ENCODE peak calls at places on chromosomes 2 and 18, in four cellular contexts. One of them, this sample, is unnamed.

GRCh38 chr18:60411715-60412114 is 39.1 kb upstream of the MC4R start:
- DNase-seq in lung: no peak
- DNase-seq in GM13977: no peak
- DNase-seq in iPS-NIHi11: peak
- DNase-seq in this sample: peak

GRCh38 chr2:119311831-119312230 is 54.8 kb downstream of the C2orf76 start:
- DNase-seq in lung: no peak
- DNase-seq in GM13977: no peak
- DNase-seq in iPS-NIHi11: no peak
- DNase-seq in this sample: no peak

GRCh38 chr2:121333834-121334558 is 49.0 kb upstream of the TFCP2L1 start:
- DNase-seq in lung: no peak
- DNase-seq in GM13977: peak
- DNase-seq in iPS-NIHi11: no peak
- DNase-seq in this sample: no peak

GRCh38 chr2:196063773-196064172 is 4.9 kb downstream of the DNAH7 start:
- DNase-seq in lung: no peak
- DNase-seq in GM13977: no peak
- DNase-seq in iPS-NIHi11: no peak
- DNase-seq in this sample: no peak

GRCh38 chr18:70333757-70334156 is 44.9 kb downstream of the SOCS6 start:
- DNase-seq in lung: peak
- DNase-seq in GM13977: no peak
- DNase-seq in iPS-NIHi11: no peak
- DNase-seq in this sample: peak

GRCh38 chr2:110876167-110876999 is 144.0 kb downstream of the ACOXL start:
- DNase-seq in lung: peak
- DNase-seq in GM13977: no peak
- DNase-seq in iPS-NIHi11: no peak
- DNase-seq in this sample: no peak

GRCh38 chr18:56962322-56962721 is 184.6 kb upstream of the BOD1L2 start:
- DNase-seq in lung: no peak
- DNase-seq in GM13977: no peak
- DNase-seq in iPS-NIHi11: no peak
- DNase-seq in this sample: no peak

GRCh38 chr2:8488001-8488738 is 193.7 kb upstream of the ID2 start:
- DNase-seq in lung: no peak
- DNase-seq in GM13977: peak
- DNase-seq in iPS-NIHi11: no peak
- DNase-seq in this sample: no peak

GRCh38 chr2:181978351-181979150 is 7.1 kb upstream of the PPP1R1C start:
- DNase-seq in lung: no peak
- DNase-seq in GM13977: no peak
- DNase-seq in iPS-NIHi11: no peak
- DNase-seq in this sample: peak

GRCh38 chr2:205766765-205767359 is 84.6 kb downstream of the NRP2 start:
- DNase-seq in lung: peak
- DNase-seq in GM13977: peak
- DNase-seq in iPS-NIHi11: peak
- DNase-seq in this sample: peak

GRCh38 chr18:63319383-63320040 is at the start of gene BCL2:
- DNase-seq in lung: peak
- DNase-seq in GM13977: no peak
- DNase-seq in iPS-NIHi11: peak
- DNase-seq in this sample: peak